ENCODE peak calls at places on chromosomes 6 and 20, in eight cellular contexts. One of them, this sample, is unnamed.

GRCh38 chr6:105889902-105890301 is 196.2 kb upstream of the PRDM1 start:
- DNase-seq in germinal center: no peak
- DNase-seq in astrocyte of the cerebellum: no peak
- DNase-seq in A549: no peak
- DNase-seq in H1: no peak
- DNase-seq in HuH-7: no peak
- DNase-seq in activated CD4-positive, alpha-beta T cell treated with anti-CD3 and anti-CD28 coated beads for 48 hours: no peak
- DNase-seq in GM04504: no peak
- DNase-seq in this sample: no peak

GRCh38 chr6:21441386-21441785 is 152.2 kb upstream of the SOX4 start:
- DNase-seq in HuH-7: no peak
- DNase-seq in astrocyte of the cerebellum: no peak
- DNase-seq in GM04504: no peak
- DNase-seq in activated CD4-positive, alpha-beta T cell treated with anti-CD3 and anti-CD28 coated beads for 48 hours: peak; percentile 5
- DNase-seq in germinal center: no peak
- DNase-seq in H1: no peak
- DNase-seq in A549: no peak
- DNase-seq in this sample: peak; percentile 45

GRCh38 chr6:74807701-74808100 is 398.2 kb downstream of the COL12A1 start:
- DNase-seq in germinal center: no peak
- DNase-seq in A549: no peak
- DNase-seq in GM04504: no peak
- DNase-seq in HuH-7: no peak
- DNase-seq in H1: no peak
- DNase-seq in activated CD4-positive, alpha-beta T cell treated with anti-CD3 and anti-CD28 coated beads for 48 hours: no peak
- DNase-seq in astrocyte of the cerebellum: no peak
- DNase-seq in this sample: no peak

GRCh38 chr20:58150772-58151171 is 77.7 kb downstream of the ANKRD60 start:
- DNase-seq in activated CD4-positive, alpha-beta T cell treated with anti-CD3 and anti-CD28 coated beads for 48 hours: peak; percentile 4
- DNase-seq in germinal center: peak; percentile 27
- DNase-seq in A549: no peak
- DNase-seq in H1: peak; percentile 90
- DNase-seq in astrocyte of the cerebellum: no peak
- DNase-seq in HuH-7: no peak
- DNase-seq in GM04504: no peak
- DNase-seq in this sample: no peak

GRCh38 chr6:32819729-32820128 is 2.9 kb upstream of the HLA-DOB start:
- DNase-seq in GM04504: peak; percentile 69
- DNase-seq in activated CD4-positive, alpha-beta T cell treated with anti-CD3 and anti-CD28 coated beads for 48 hours: no peak
- DNase-seq in HuH-7: no peak
- DNase-seq in germinal center: no peak
- DNase-seq in H1: no peak
- DNase-seq in A549: peak; percentile 43
- DNase-seq in astrocyte of the cerebellum: peak; percentile 27
- DNase-seq in this sample: peak; percentile 92

GRCh38 chr6:143058987-143059386 is 1.7 kb upstream of the AIG1 start:
- DNase-seq in germinal center: no peak
- DNase-seq in activated CD4-positive, alpha-beta T cell treated with anti-CD3 and anti-CD28 coated beads for 48 hours: no peak
- DNase-seq in HuH-7: no peak
- DNase-seq in astrocyte of the cerebellum: no peak
- DNase-seq in GM04504: no peak
- DNase-seq in A549: peak; percentile 31
- DNase-seq in H1: no peak
- DNase-seq in this sample: no peak

GRCh38 chr6:19697744-19698290 is 139.4 kb upstream of the ID4 start:
- DNase-seq in GM04504: peak; percentile 76
- DNase-seq in astrocyte of the cerebellum: peak; percentile 87
- DNase-seq in A549: no peak
- DNase-seq in germinal center: no peak
- DNase-seq in HuH-7: no peak
- DNase-seq in activated CD4-positive, alpha-beta T cell treated with anti-CD3 and anti-CD28 coated beads for 48 hours: no peak
- DNase-seq in H1: no peak
- DNase-seq in this sample: peak; percentile 31

GRCh38 chr6:43712590-43712989 is 25.0 kb upstream of the MRPS18A start:
- DNase-seq in GM04504: no peak
- DNase-seq in astrocyte of the cerebellum: no peak
- DNase-seq in A549: no peak
- DNase-seq in H1: no peak
- DNase-seq in germinal center: no peak
- DNase-seq in HuH-7: no peak
- DNase-seq in activated CD4-positive, alpha-beta T cell treated with anti-CD3 and anti-CD28 coated beads for 48 hours: no peak
- DNase-seq in this sample: no peak

GRCh38 chr20:13220857-13221297 is at the start of gene ISM1:
- DNase-seq in activated CD4-positive, alpha-beta T cell treated with anti-CD3 and anti-CD28 coated beads for 48 hours: peak; percentile 49
- DNase-seq in GM04504: no peak
- DNase-seq in H1: peak; percentile 73
- DNase-seq in A549: peak; percentile 32
- DNase-seq in HuH-7: peak; percentile 52
- DNase-seq in germinal center: peak; percentile 5
- DNase-seq in astrocyte of the cerebellum: no peak
- DNase-seq in this sample: peak; percentile 41

GRCh38 chr20:50540620-50541605 is 30.7 kb downstream of the PTPN1 start:
- DNase-seq in A549: peak; percentile 67
- DNase-seq in H1: no peak
- DNase-seq in HuH-7: no peak
- DNase-seq in activated CD4-positive, alpha-beta T cell treated with anti-CD3 and anti-CD28 coated beads for 48 hours: no peak
- DNase-seq in GM04504: no peak
- DNase-seq in astrocyte of the cerebellum: peak; percentile 89
- DNase-seq in germinal center: no peak
- DNase-seq in this sample: peak; percentile 80

GRCh38 chr6:21780144-21780543 is 186.6 kb downstream of the SOX4 start:
- DNase-seq in germinal center: no peak
- DNase-seq in GM04504: no peak
- DNase-seq in H1: no peak
- DNase-seq in activated CD4-positive, alpha-beta T cell treated with anti-CD3 and anti-CD28 coated beads for 48 hours: no peak
- DNase-seq in HuH-7: no peak
- DNase-seq in A549: no peak
- DNase-seq in astrocyte of the cerebellum: no peak
- DNase-seq in this sample: no peak

GRCh38 chr6:52724041-52724405 is 39.3 kb downstream of the GSTA2 start:
- DNase-seq in HuH-7: no peak
- DNase-seq in activated CD4-positive, alpha-beta T cell treated with anti-CD3 and anti-CD28 coated beads for 48 hours: no peak
- DNase-seq in astrocyte of the cerebellum: peak; percentile 67
- DNase-seq in GM04504: peak; percentile 83
- DNase-seq in H1: no peak
- DNase-seq in A549: peak; percentile 23
- DNase-seq in germinal center: no peak
- DNase-seq in this sample: no peak

GRCh38 chr6:3406362-3406809 is 50.5 kb downstream of the SLC22A23 start:
- DNase-seq in germinal center: no peak
- DNase-seq in HuH-7: no peak
- DNase-seq in H1: no peak
- DNase-seq in activated CD4-positive, alpha-beta T cell treated with anti-CD3 and anti-CD28 coated beads for 48 hours: no peak
- DNase-seq in A549: no peak
- DNase-seq in astrocyte of the cerebellum: no peak
- DNase-seq in GM04504: no peak
- DNase-seq in this sample: no peak

GRCh38 chr6:30931959-30932645 is at the start of gene SFTA2:
- DNase-seq in A549: no peak
- DNase-seq in HuH-7: no peak
- DNase-seq in activated CD4-positive, alpha-beta T cell treated with anti-CD3 and anti-CD28 coated beads for 48 hours: no peak
- DNase-seq in H1: no peak
- DNase-seq in germinal center: no peak
- DNase-seq in astrocyte of the cerebellum: no peak
- DNase-seq in GM04504: no peak
- DNase-seq in this sample: no peak

This sample was measured in foreskin keratinocyte.